ENCODE peak calls at places on chromosomes 13 and 19, in seven cellular contexts. T, U, B, W, Z, E and G are unnamed samples.

GRCh38 chr13:107845911-107846310 is 369.4 kb downstream of the LIG4 start:
- DNase-seq in Z (no peak), B (no peak), E (no peak), U (no peak), T (no peak), W (no peak), G (peak; percentile 76)

GRCh38 chr19:7287716-7288115 is 6.5 kb downstream of the INSR start:
- DNase-seq in E (no peak), Z (no peak), T (peak; percentile 49), W (no peak), B (no peak), U (no peak), G (no peak)

GRCh38 chr13:49367640-49368431 is 76.0 kb downstream of the CAB39L start:
- DNase-seq in U (no peak), W (no peak), T (no peak), Z (no peak), B (no peak), E (no peak), G (peak; percentile 48)

GRCh38 chr13:111845621-111846351 is 221.2 kb upstream of the SOX1 start:
- DNase-seq in U (peak; percentile 84), B (peak; percentile 65), Z (no peak), T (no peak), W (no peak), E (no peak), G (peak; percentile 34)

GRCh38 chr13:106535552-106536243 is at the start of gene EFNB2:
- DNase-seq in U (peak; percentile 100), Z (peak; percentile 94), B (peak; percentile 95), T (peak; percentile 65), W (peak; percentile 89), E (peak; percentile 98), G (peak; percentile 97)

GRCh38 chr19:507286-508203 is at the start of gene TPGS1:
- DNase-seq in U (peak; percentile 97), T (no peak), E (peak; percentile 90), W (peak; percentile 85), Z (peak; percentile 67), B (peak; percentile 98), G (peak; percentile 88)

GRCh38 chr19:19105365-19106060 is 32.8 kb downstream of the TMEM161A start:
- DNase-seq in B (peak; percentile 95), E (peak; percentile 56), Z (peak; percentile 14), W (peak; percentile 63), T (no peak), U (peak; percentile 96), G (peak; percentile 84)

GRCh38 chr13:95246292-95247082 is 54.8 kb downstream of the ABCC4 start:
- DNase-seq in Z (peak; percentile 82), W (no peak), U (no peak), T (no peak), B (no peak), E (no peak), G (no peak)

GRCh38 chr13:75372923-75373841 is 108.8 kb downstream of the TBC1D4 start:
- DNase-seq in U (no peak), Z (no peak), E (no peak), W (no peak), B (no peak), T (no peak), G (no peak)

GRCh38 chr13:27295660-27296059 is 25.0 kb downstream of the RASL11A start:
- DNase-seq in T (no peak), W (no peak), E (no peak), U (no peak), Z (no peak), B (no peak), G (no peak)

GRCh38 chr13:27293051-27293691 is 22.5 kb downstream of the RASL11A start:
- DNase-seq in T (no peak), Z (no peak), U (no peak), E (no peak), W (peak; percentile 61), B (no peak), G (no peak)

GRCh38 chr13:27296496-27296895 is 25.9 kb downstream of the RASL11A start:
- DNase-seq in W (no peak), B (no peak), E (no peak), T (no peak), Z (no peak), U (no peak), G (no peak)

GRCh38 chr13:27295096-27295495 is 24.5 kb downstream of the RASL11A start:
- DNase-seq in Z (peak; percentile 18), T (no peak), E (no peak), W (no peak), B (no peak), U (no peak), G (no peak)

GRCh38 chr13:27293873-27294515 is 23.4 kb downstream of the RASL11A start:
- DNase-seq in E (no peak), W (peak; percentile 68), B (no peak), T (no peak), Z (no peak), U (no peak), G (no peak)
- H3K4me3 ChIP-seq in E (no peak overlapping the region), W (peak overlapping the region; percentile 54), B (no peak overlapping the region), T (no peak overlapping the region), Z (no peak overlapping the region), U (no peak overlapping the region), G (no peak overlapping the region)

GRCh38 chr13:40570930-40571329 is 95.5 kb downstream of the FOXO1 start:
- DNase-seq in U (no peak), W (no peak), B (no peak), Z (no peak), E (no peak), T (no peak), G (no peak)
- H3K4me3 ChIP-seq in U (no peak overlapping the region), W (peak overlapping the region; percentile 29), B (no peak overlapping the region), Z (no peak overlapping the region), E (no peak overlapping the region), T (no peak overlapping the region), G (no peak overlapping the region)

GRCh38 chr19:29658221-29658991 is 6.9 kb upstream of the PLEKHF1 start:
- DNase-seq in T (no peak), B (no peak), E (no peak), Z (no peak), U (no peak), W (no peak), G (no peak)
- H3K4me3 ChIP-seq in T (no peak overlapping the region), B (no peak overlapping the region), E (no peak overlapping the region), Z (no peak overlapping the region), U (no peak overlapping the region), W (no peak overlapping the region), G (no peak overlapping the region)

DNA sequence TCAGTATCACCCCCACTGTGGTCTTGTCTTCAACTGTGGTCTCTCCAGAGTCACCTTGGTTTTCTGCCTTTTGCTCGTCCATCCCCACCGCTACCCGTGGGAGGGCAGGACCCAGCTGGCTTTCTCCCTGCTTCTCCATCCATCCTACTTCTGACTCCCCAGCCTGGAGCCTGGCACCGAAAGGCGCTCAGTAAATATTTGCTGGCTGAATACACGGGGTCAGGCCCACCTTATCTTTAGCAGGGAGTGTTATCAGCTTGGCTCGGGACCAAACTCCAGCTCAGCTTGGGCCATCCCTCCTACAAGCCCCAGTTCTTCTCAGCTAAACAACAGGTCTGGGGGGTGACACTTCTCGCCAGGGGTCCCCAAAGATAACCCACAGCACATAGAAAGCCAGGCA is 62.0 kb upstream of the KLF2 start:
- DNase-seq in B (peak; percentile 61), Z (no peak), E (peak; percentile 67), W (no peak), T (no peak), U (peak; percentile 28), G (peak; percentile 21)
- H3K4me3 ChIP-seq in B (no peak overlapping the region), Z (no peak overlapping the region), E (no peak overlapping the region), W (peak overlapping the region; percentile 10), T (no peak overlapping the region), U (no peak overlapping the region), G (no peak overlapping the region)

GRCh38 chr13:113862191-113862765 is 1.6 kb downstream of the GAS6 start:
- DNase-seq in E (no peak), T (no peak), B (peak; percentile 59), Z (no peak), U (peak; percentile 63), W (no peak), G (no peak)

GRCh38 chr13:113861433-113862030 is 2.3 kb downstream of the GAS6 start:
- DNase-seq in U (peak; percentile 62), T (no peak), B (peak; percentile 61), Z (no peak), W (no peak), E (peak; percentile 91), G (peak; percentile 38)

GRCh38 chr13:113859311-113860050 is 4.4 kb downstream of the GAS6 start:
- DNase-seq in U (no peak), E (no peak), T (no peak), Z (no peak), B (no peak), W (no peak), G (no peak)

GRCh38 chr13:113860051-113860471 is 3.8 kb downstream of the GAS6 start:
- DNase-seq in Z (no peak), E (no peak), U (peak; percentile 79), W (no peak), T (no peak), B (peak; percentile 74), G (peak; percentile 40)

GRCh38 chr13:113860579-113861432 is 3.1 kb downstream of the GAS6 start:
- DNase-seq in E (no peak), T (no peak), Z (peak; percentile 11), B (peak; percentile 94), U (peak; percentile 94), W (no peak), G (peak; percentile 92)
- H3K4me3 ChIP-seq in E (no peak overlapping the region), T (no peak overlapping the region), Z (no peak overlapping the region), B (peak overlapping the region; percentile 68), U (no peak overlapping the region), W (no peak overlapping the region), G (no peak overlapping the region)

DNA sequence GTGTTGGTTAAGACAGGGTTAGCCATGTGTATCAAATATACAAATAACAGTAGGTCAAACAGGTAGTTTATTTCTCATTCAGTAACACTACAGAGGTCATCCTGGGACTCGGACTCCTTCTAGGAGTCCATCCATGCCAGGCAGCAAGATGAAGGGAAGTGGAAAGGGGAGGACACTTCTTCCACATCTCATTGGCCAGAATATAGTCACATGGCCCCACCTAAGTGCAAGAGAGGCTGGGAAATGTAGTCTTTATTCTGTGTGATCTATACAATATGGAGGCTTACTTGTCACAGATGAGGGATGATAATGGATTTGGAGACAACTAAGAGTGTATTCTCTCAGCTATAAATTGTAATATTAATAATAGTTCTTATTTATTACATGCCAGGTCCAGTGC is 31.1 kb downstream of the RDH8 start:
- DNase-seq in U (peak; percentile 88), T (no peak), B (no peak), Z (no peak), E (no peak), W (peak; percentile 44), G (no peak)
- H3K4me3 ChIP-seq in U (no peak overlapping the region), T (no peak overlapping the region), B (no peak overlapping the region), Z (no peak overlapping the region), E (no peak overlapping the region), W (no peak overlapping the region), G (no peak overlapping the region)

DNA sequence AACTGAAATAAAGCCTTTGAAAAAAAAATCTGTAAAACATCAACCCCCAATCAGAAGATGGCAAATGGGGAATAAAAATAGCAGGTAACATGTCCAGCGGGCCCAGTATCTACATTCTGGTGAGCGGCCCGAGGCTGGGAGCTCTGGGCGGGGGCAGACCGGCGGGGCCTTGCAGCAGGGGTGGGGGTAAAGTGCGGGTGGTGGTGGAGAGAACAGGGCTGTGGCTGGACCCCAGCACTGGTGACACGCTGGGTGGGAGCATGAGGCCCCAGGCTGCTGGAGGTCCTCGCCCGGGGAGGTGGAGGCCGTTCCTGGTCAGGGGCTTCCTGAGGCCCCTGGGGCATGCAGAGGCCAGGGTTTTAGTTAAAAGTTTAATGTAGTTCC is 1.7 kb downstream of the CAPS start:
- DNase-seq in U (no peak), B (no peak), Z (no peak), W (no peak), E (no peak), T (no peak), G (no peak)
- H3K4me3 ChIP-seq in U (no peak overlapping the region), B (no peak overlapping the region), Z (peak overlapping the region; percentile 58), W (no peak overlapping the region), E (no peak overlapping the region), T (no peak overlapping the region), G (no peak overlapping the region)

GRCh38 chr19:56837492-56837891 is 3.0 kb downstream of the PEG3 start:
- DNase-seq in U (peak; percentile 26), W (no peak), E (peak; percentile 68), Z (peak; percentile 65), B (no peak), T (peak; percentile 47), G (peak; percentile 84)
- H3K4me3 ChIP-seq in U (no peak overlapping the region), W (no peak overlapping the region), E (peak overlapping the region; percentile 62), Z (peak overlapping the region; percentile 51), B (no peak overlapping the region), T (peak overlapping the region; percentile 42), G (peak overlapping the region; percentile 8)